ENCODE peak calls at places on chromosomes 13 and 19, in four cellular contexts. U is PC-9, B is MM.1S, H is DND-41. S is an unnamed sample.

GRCh38 chr13:103517066-103517767 is 451.0 kb upstream of the SLC10A2 start:
- DNase-seq in B (peak), U (no peak), H (no peak), S (no peak)

GRCh38 chr13:30224732-30225131 is 82.6 kb downstream of the KATNAL1 start:
- DNase-seq in B (no peak), H (no peak), U (no peak), S (peak)

GRCh38 chr13:109256866-109257760 is 529.3 kb downstream of the IRS2 start:
- DNase-seq in H (no peak), B (no peak), U (peak), S (peak)

GRCh38 chr13:53694814-53695533 is 666.4 kb downstream of the OLFM4 start:
- DNase-seq in B (no peak), H (no peak), U (no peak), S (no peak)

GRCh38 chr13:101751488-101751887 is 299.0 kb downstream of the ITGBL1 start:
- DNase-seq in U (peak), B (peak), H (no peak), S (peak)

GRCh38 chr19:5719274-5719960 is 529 bp downstream of the LONP1 start:
- DNase-seq in B (peak), H (no peak), U (no peak), S (peak)

GRCh38 chr19:29022599-29022998 is 190.4 kb downstream of the UQCRFS1 start:
- DNase-seq in H (no peak), U (no peak), B (no peak), S (no peak)

GRCh38 chr19:4064551-4065260 is 2.0 kb downstream of the ZBTB7A start:
- DNase-seq in U (no peak), H (peak), B (no peak), S (peak)

GRCh38 chr13:101785858-101786257 is 333.4 kb downstream of the ITGBL1 start:
- DNase-seq in B (peak), U (no peak), H (peak), S (peak)

GRCh38 chr19:28377077-28377476 is 835.9 kb downstream of the UQCRFS1 start:
- DNase-seq in B (peak), U (no peak), H (peak), S (peak)

GRCh38 chr19:39941615-39942507 is 7.4 kb upstream of the FCGBP start:
- DNase-seq in U (peak), B (peak), H (peak), S (no peak)

GRCh38 chr19:49653466-49653806 is 11.4 kb downstream of the SCAF1 start:
- DNase-seq in U (no peak), B (no peak), H (no peak), S (no peak)

GRCh38 chr13:30895773-30896172 is 10.3 kb upstream of the MEDAG start:
- DNase-seq in U (peak), H (no peak), B (no peak), S (peak)

GRCh38 chr13:113489549-113490495 is 689 bp downstream of the DCUN1D2 start:
- DNase-seq in B (peak), U (no peak), H (peak), S (peak)

GRCh38 chr13:99028890-99029289 is 51.0 kb upstream of the DOCK9 start:
- DNase-seq in H (peak), U (no peak), B (peak), S (no peak)

GRCh38 chr19:20247016-20247683 is 80.1 kb downstream of the ZNF486 start:
- DNase-seq in U (no peak), H (peak), B (no peak), S (peak)

GRCh38 chr19:10408511-10409291 is 5.4 kb upstream of the CDC37 start:
- DNase-seq in B (no peak), U (no peak), H (peak), S (no peak)

GRCh38 chr13:22744688-22745452 is 435.9 kb upstream of the SGCG start:
- DNase-seq in H (no peak), B (peak), U (no peak), S (no peak)

GRCh38 chr13:110524484-110525254 is 36.9 kb downstream of the RAB20 start:
- DNase-seq in B (peak), H (peak), U (peak), S (no peak)

GRCh38 chr13:71249031-71249430 is 618.0 kb downstream of the DACH1 start:
- DNase-seq in H (no peak), B (no peak), U (no peak), S (no peak)

GRCh38 chr19:41367848-41368301 is 3.9 kb upstream of the B9D2 start:
- DNase-seq in U (peak), B (no peak), H (no peak), S (peak)

GRCh38 chr19:18774782-18775444 is 16.2 kb downstream of the COMP start:
- DNase-seq in U (no peak), B (no peak), H (no peak), S (no peak)

GRCh38 chr13:96052655-96053002 is 572 bp downstream of the UGGT2 start:
- DNase-seq in B (peak), H (no peak), U (peak), S (peak)

GRCh38 chr13:25738797-25739196 is 313.0 kb downstream of the SHISA2 start:
- DNase-seq in B (no peak), H (no peak), U (no peak), S (no peak)

GRCh38 chr13:29422015-29422414 is 173.5 kb downstream of the SLC7A1 start:
- DNase-seq in U (no peak), H (no peak), B (no peak), S (no peak)

GRCh38 chr13:68929055-68929454 is 1178.6 kb upstream of the ATXN8OS start:
- DNase-seq in H (no peak), U (no peak), B (no peak), S (no peak)

GRCh38 chr13:101382086-101382485 is 34.2 kb downstream of the NALCN start:
- DNase-seq in H (no peak), B (no peak), U (no peak), S (no peak)

GRCh38 chr19:54727562-54727961 is 3.3 kb downstream of the KIR3DL3 start:
- DNase-seq in B (no peak), H (no peak), U (no peak), S (no peak)

GRCh38 chr19:29666634-29667389 is 1.6 kb downstream of the PLEKHF1 start:
- DNase-seq in U (no peak), H (peak), B (no peak), S (peak)

GRCh38 chr13:113086031-113086750 is 19.4 kb upstream of the F7 start:
- DNase-seq in H (no peak), B (no peak), U (no peak), S (no peak)

GRCh38 chr19:14135355-14135754 is 1.0 kb downstream of the ASF1B start:
- DNase-seq in H (peak), B (no peak), U (no peak), S (no peak)

GRCh38 chr19:22882797-22883196 is 50.7 kb downstream of the ZNF723 start:
- DNase-seq in H (peak), U (peak), B (peak), S (peak)

DNA sequence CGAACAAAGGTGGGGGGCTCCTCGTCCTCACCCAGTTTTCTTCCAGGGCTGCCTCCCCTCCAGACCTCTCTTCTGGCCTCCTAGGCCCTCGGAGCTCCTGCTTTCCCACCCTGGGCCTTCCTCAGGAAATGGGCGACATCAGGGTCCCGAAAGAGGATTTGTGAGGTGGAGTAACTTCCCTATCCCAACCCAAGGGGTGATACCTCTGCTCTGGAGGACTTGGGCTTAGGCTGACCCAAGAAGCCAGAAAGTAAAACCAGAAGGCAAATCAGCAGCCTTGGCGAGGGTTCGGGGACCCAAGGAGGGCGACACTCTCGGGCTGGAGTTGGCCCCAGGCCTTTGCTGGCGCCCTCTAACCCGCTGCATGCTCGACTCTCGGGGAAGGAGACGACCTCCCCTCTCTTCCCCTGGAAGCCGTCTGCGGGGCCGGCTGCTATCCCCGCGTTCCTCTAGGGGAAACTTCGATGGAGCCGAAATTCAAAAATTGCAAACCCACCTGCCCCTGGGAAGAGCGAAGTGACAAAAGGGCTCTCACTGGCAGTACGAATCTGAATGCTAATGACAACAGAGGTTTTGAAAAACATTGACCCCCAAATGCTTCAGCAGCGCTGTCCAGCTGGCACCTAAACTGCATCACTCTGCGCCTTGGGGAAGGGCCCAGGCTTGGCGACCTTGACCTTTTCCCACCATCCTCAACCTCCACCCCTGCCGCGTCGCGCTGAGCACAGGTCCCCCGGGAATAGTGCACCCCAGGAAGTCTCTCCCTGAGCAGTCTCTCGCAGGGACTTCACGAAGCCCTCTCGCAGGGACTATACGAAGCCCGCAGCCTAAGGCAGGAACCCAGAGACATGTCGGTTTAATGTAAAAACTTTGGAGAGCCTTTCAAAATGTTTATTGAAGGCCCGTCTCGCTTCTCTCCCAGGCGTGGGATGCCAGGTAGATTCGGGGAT is 2.4 kb downstream of the PDX1 start:
- DNase-seq in B (no peak), U (no peak), H (no peak), S (no peak)
- TF ChIP-seq EZH2 in B (no peak), U (no peak), H (no peak), S (peak)

GRCh38 chr19:44948763-44949374 is 3.0 kb downstream of the APOC2 start:
- DNase-seq in B (no peak), H (no peak), U (no peak), S (no peak)

GRCh38 chr19:44951179-44952159 is 3.7 kb upstream of the CLPTM1 start:
- DNase-seq in H (peak), U (peak), B (peak), S (peak)

GRCh38 chr19:44947041-44947581 is 1.3 kb downstream of the APOC2 start:
- DNase-seq in H (no peak), U (no peak), B (no peak), S (no peak)

GRCh38 chr19:44949550-44949949 is 3.7 kb downstream of the APOC2 start:
- DNase-seq in B (no peak), H (no peak), U (no peak), S (no peak)

GRCh38 chr19:44948237-44948636 is 2.4 kb downstream of the APOC2 start:
- DNase-seq in B (no peak), U (no peak), H (no peak), S (no peak)
- TF ChIP-seq EZH2 in B (no peak), U (no peak), H (no peak), S (no peak)

DNA sequence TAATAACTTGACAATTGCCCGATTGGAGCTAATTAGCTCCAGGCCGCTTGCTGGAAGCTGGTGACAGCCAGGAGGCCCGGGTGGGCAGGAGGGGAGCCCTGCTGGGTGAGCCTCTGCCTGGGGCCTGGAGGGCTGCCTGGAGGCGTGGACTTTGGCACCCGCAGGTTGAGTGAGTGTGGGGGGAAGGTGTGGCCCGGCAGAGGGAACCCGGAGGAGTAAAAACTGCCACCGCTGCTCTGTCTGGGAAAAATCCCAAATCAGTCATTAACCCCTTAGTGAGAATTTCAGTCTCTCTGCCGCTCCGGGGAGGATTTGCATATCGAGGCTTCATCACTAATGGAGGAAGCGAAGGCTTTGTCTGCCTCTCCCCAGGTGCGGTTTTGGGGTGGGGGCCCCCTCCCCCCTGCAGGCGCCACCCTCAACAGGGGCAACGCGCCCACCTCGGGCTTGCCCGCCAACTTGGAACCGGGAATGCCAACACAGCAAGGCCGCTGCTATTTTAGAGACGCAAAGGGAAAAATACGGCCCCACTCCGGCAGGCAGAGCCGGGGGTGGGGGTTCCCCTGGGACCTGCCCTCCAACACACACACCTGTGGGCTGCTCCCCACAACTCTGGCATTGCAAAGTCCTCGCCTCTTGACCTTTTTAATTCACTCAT is 6.2 kb downstream of the EFNA2 start:
- DNase-seq in U (no peak), H (no peak), B (no peak), S (no peak)
- TF ChIP-seq EZH2 in U (no peak), H (no peak), B (peak), S (no peak)

GRCh38 chr19:12834418-12834943 is at the start of gene RTBDN:
- DNase-seq in U (no peak), B (no peak), H (no peak), S (no peak)
- TF ChIP-seq EZH2 in U (no peak), B (no peak), H (no peak), S (no peak)

GRCh38 chr13:42041684-42042035 is 6.8 kb upstream of the DGKH start:
- DNase-seq in H (no peak), B (no peak), U (peak), S (peak)
- TF ChIP-seq EZH2 in H (no peak), B (no peak), U (no peak), S (no peak)

DNA sequence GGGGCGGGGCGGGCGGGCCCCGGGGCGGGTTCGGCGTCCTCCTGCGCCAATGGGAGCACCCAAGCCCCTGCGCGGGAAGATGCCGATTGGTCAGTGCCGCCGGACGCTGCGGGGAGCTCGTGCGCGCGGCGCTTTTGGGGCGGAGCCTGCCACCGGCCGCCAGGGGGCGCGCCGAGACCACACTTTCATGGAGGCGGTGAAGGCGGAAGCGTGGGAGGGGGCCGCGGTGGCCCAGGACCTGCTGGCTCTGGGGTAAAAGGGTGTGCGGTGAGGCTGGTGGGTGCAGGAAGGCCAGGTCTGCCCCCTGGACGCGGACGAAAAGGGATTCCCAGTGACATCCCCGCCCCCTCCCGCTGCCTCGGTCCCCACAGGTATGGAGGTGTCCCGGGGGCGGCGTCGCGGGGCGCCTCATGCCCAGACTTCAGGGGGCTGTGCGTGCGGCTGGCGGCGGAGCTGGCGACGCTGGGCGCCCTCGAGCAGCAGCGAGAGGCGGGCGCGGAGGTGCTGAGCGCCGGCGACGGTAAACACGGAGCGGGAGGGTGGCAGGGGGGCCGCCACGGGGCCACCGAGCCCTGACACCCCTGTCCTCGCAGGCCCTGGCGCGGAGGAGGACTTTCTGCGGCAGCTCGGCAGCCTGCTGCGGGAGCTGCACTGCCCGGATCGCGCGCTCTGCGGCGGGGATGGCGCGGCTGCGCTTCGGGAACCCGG is at the start of gene FAM98C:
- DNase-seq in U (peak), B (peak), H (peak), S (peak)
- TF ChIP-seq EZH2 in U (no peak), B (no peak), H (no peak), S (no peak)

GRCh38 chr19:33194884-33195710 is 967 bp downstream of the LRP3 start:
- DNase-seq in B (no peak), U (no peak), H (no peak), S (peak)

GRCh38 chr19:33192010-33192409 is 2.1 kb upstream of the LRP3 start:
- DNase-seq in H (no peak), U (no peak), B (no peak), S (no peak)

GRCh38 chr19:33194527-33194883 is 375 bp downstream of the LRP3 start:
- DNase-seq in H (no peak), B (no peak), U (no peak), S (peak)

GRCh38 chr19:33193864-33194362 is at the start of gene LRP3:
- DNase-seq in U (no peak), B (no peak), H (no peak), S (peak)

GRCh38 chr19:33193269-33193863 is 764 bp upstream of the LRP3 start:
- DNase-seq in H (no peak), U (no peak), B (no peak), S (no peak)
- TF ChIP-seq EZH2 in H (no peak), U (no peak), B (no peak), S (no peak)